ENCODE peak calls at places on chromosomes 4 and X, in seven cellular contexts. One of them, this sample, is unnamed.

GRCh38 chrX:154749856-154750255 is 1.0 kb downstream of the GAB3 start:
- DNase-seq in tibial nerve: no peak
- DNase-seq in prostate gland: no peak
- DNase-seq in foreskin keratinocyte: no peak
- DNase-seq in suprapubic skin: no peak
- DNase-seq in AG04450: no peak
- DNase-seq in PC-9: no peak
- DNase-seq in this sample: no peak

GRCh38 chr4:14000091-14000814 is 372.7 kb upstream of the BOD1L1 start:
- DNase-seq in AG04450: no peak
- DNase-seq in suprapubic skin: no peak
- DNase-seq in PC-9: no peak
- DNase-seq in prostate gland: no peak
- DNase-seq in foreskin keratinocyte: peak
- DNase-seq in tibial nerve: no peak
- DNase-seq in this sample: no peak

GRCh38 chrX:154733072-154733425 is 17.8 kb downstream of the GAB3 start:
- DNase-seq in AG04450: no peak
- DNase-seq in suprapubic skin: no peak
- DNase-seq in tibial nerve: no peak
- DNase-seq in PC-9: no peak
- DNase-seq in foreskin keratinocyte: no peak
- DNase-seq in prostate gland: no peak
- DNase-seq in this sample: no peak

GRCh38 chr4:40251366-40251765 is 54.5 kb downstream of the RHOH start:
- DNase-seq in prostate gland: no peak
- DNase-seq in AG04450: no peak
- DNase-seq in PC-9: peak
- DNase-seq in suprapubic skin: no peak
- DNase-seq in tibial nerve: no peak
- DNase-seq in foreskin keratinocyte: peak
- DNase-seq in this sample: no peak

GRCh38 chrX:53681661-53682060 is 4.9 kb downstream of the HUWE1 start:
- DNase-seq in tibial nerve: no peak
- DNase-seq in prostate gland: no peak
- DNase-seq in PC-9: no peak
- DNase-seq in suprapubic skin: no peak
- DNase-seq in AG04450: no peak
- DNase-seq in foreskin keratinocyte: peak
- DNase-seq in this sample: no peak

GRCh38 chrX:45056428-45057145 is 144.1 kb downstream of the DIPK2B start:
- DNase-seq in PC-9: no peak
- DNase-seq in prostate gland: no peak
- DNase-seq in suprapubic skin: no peak
- DNase-seq in tibial nerve: no peak
- DNase-seq in AG04450: no peak
- DNase-seq in foreskin keratinocyte: no peak
- DNase-seq in this sample: no peak

GRCh38 chr4:78652282-78652876 is 100.8 kb downstream of the ANXA3 start:
- DNase-seq in PC-9: no peak
- DNase-seq in suprapubic skin: no peak
- DNase-seq in foreskin keratinocyte: no peak
- DNase-seq in tibial nerve: peak
- DNase-seq in prostate gland: peak
- DNase-seq in AG04450: no peak
- DNase-seq in this sample: no peak

GRCh38 chrX:102712967-102713677 is 874 bp downstream of the GPRASP2 start:
- DNase-seq in PC-9: peak
- DNase-seq in prostate gland: peak
- DNase-seq in foreskin keratinocyte: peak
- DNase-seq in suprapubic skin: peak
- DNase-seq in tibial nerve: peak
- DNase-seq in AG04450: no peak
- DNase-seq in this sample: no peak

GRCh38 chrX:26914232-26914631 is 548.9 kb downstream of the PPP4R3C start:
- DNase-seq in PC-9: no peak
- DNase-seq in prostate gland: no peak
- DNase-seq in suprapubic skin: no peak
- DNase-seq in AG04450: no peak
- DNase-seq in foreskin keratinocyte: no peak
- DNase-seq in tibial nerve: no peak
- DNase-seq in this sample: no peak

GRCh38 chrX:22652596-22652995 is 347.2 kb upstream of the DDX53 start:
- DNase-seq in PC-9: no peak
- DNase-seq in AG04450: peak
- DNase-seq in suprapubic skin: no peak
- DNase-seq in tibial nerve: no peak
- DNase-seq in prostate gland: no peak
- DNase-seq in foreskin keratinocyte: no peak
- DNase-seq in this sample: no peak

GRCh38 chr4:13988347-13989265 is 361.1 kb upstream of the BOD1L1 start:
- DNase-seq in tibial nerve: peak
- DNase-seq in AG04450: peak
- DNase-seq in prostate gland: no peak
- DNase-seq in PC-9: peak
- DNase-seq in foreskin keratinocyte: peak
- DNase-seq in suprapubic skin: peak
- DNase-seq in this sample: no peak

GRCh38 chrX:1451251-1451675 is 1.4 kb downstream of the ASMTL start:
- DNase-seq in suprapubic skin: peak
- DNase-seq in tibial nerve: no peak
- DNase-seq in prostate gland: no peak
- DNase-seq in foreskin keratinocyte: no peak
- DNase-seq in AG04450: no peak
- DNase-seq in PC-9: no peak
- DNase-seq in this sample: no peak

GRCh38 chrX:47749185-47749967 is 87.3 kb upstream of the ZNF81 start:
- DNase-seq in tibial nerve: no peak
- DNase-seq in PC-9: no peak
- DNase-seq in foreskin keratinocyte: no peak
- DNase-seq in suprapubic skin: no peak
- DNase-seq in AG04450: no peak
- DNase-seq in prostate gland: no peak
- DNase-seq in this sample: no peak

GRCh38 chrX:133880032-133880443 is 105.4 kb downstream of the GPC3 start:
- DNase-seq in PC-9: no peak
- DNase-seq in foreskin keratinocyte: no peak
- DNase-seq in tibial nerve: no peak
- DNase-seq in suprapubic skin: no peak
- DNase-seq in AG04450: no peak
- DNase-seq in prostate gland: no peak
- DNase-seq in this sample: no peak

GRCh38 chr4:11489449-11490083 is 60.9 kb upstream of the HS3ST1 start:
- DNase-seq in foreskin keratinocyte: no peak
- DNase-seq in PC-9: no peak
- DNase-seq in tibial nerve: no peak
- DNase-seq in suprapubic skin: no peak
- DNase-seq in prostate gland: no peak
- DNase-seq in AG04450: no peak
- DNase-seq in this sample: no peak

GRCh38 chr4:48899950-48900349 is 6.6 kb downstream of the OCIAD2 start:
- DNase-seq in PC-9: no peak
- DNase-seq in prostate gland: no peak
- DNase-seq in tibial nerve: no peak
- DNase-seq in AG04450: no peak
- DNase-seq in foreskin keratinocyte: no peak
- DNase-seq in suprapubic skin: no peak
- DNase-seq in this sample: no peak

GRCh38 chr4:109243871-109244270 is 58.6 kb downstream of the COL25A1 start:
- DNase-seq in tibial nerve: no peak
- DNase-seq in foreskin keratinocyte: no peak
- DNase-seq in suprapubic skin: no peak
- DNase-seq in PC-9: no peak
- DNase-seq in AG04450: no peak
- DNase-seq in prostate gland: no peak
- DNase-seq in this sample: no peak

GRCh38 chr4:54165438-54165837 is 63.7 kb upstream of the PDGFRA start:
- DNase-seq in foreskin keratinocyte: peak
- DNase-seq in tibial nerve: no peak
- DNase-seq in prostate gland: no peak
- DNase-seq in PC-9: peak
- DNase-seq in AG04450: peak
- DNase-seq in suprapubic skin: no peak
- DNase-seq in this sample: no peak

GRCh38 chr4:110139106-110139505 is 59.3 kb downstream of the ELOVL6 start:
- DNase-seq in tibial nerve: no peak
- DNase-seq in AG04450: no peak
- DNase-seq in suprapubic skin: no peak
- DNase-seq in prostate gland: no peak
- DNase-seq in foreskin keratinocyte: no peak
- DNase-seq in PC-9: no peak
- DNase-seq in this sample: no peak

GRCh38 chr4:67437974-67438713 is 107.2 kb downstream of the CENPC start:
- DNase-seq in PC-9: no peak
- DNase-seq in foreskin keratinocyte: peak
- DNase-seq in suprapubic skin: no peak
- DNase-seq in prostate gland: no peak
- DNase-seq in tibial nerve: no peak
- DNase-seq in AG04450: peak
- DNase-seq in this sample: no peak

GRCh38 chrX:85243155-85243554 is 424 bp downstream of the SATL1 start:
- DNase-seq in prostate gland: no peak
- DNase-seq in AG04450: no peak
- DNase-seq in suprapubic skin: no peak
- DNase-seq in tibial nerve: no peak
- DNase-seq in PC-9: no peak
- DNase-seq in foreskin keratinocyte: peak
- DNase-seq in this sample: no peak

GRCh38 chrX:77160301-77160700 is 286.9 kb upstream of the FGF16 start:
- DNase-seq in prostate gland: no peak
- DNase-seq in PC-9: no peak
- DNase-seq in tibial nerve: no peak
- DNase-seq in foreskin keratinocyte: no peak
- DNase-seq in AG04450: no peak
- DNase-seq in suprapubic skin: no peak
- DNase-seq in this sample: no peak

GRCh38 chr4:54099959-54100606 is at the start of gene GSX2:
- DNase-seq in suprapubic skin: peak
- DNase-seq in AG04450: no peak
- DNase-seq in prostate gland: no peak
- DNase-seq in tibial nerve: no peak
- DNase-seq in PC-9: no peak
- DNase-seq in foreskin keratinocyte: no peak
- DNase-seq in this sample: peak

GRCh38 chrX:108537005-108537404 is 97.4 kb downstream of the COL4A5 start:
- DNase-seq in suprapubic skin: no peak
- DNase-seq in prostate gland: peak
- DNase-seq in tibial nerve: peak
- DNase-seq in AG04450: no peak
- DNase-seq in PC-9: peak
- DNase-seq in foreskin keratinocyte: peak
- DNase-seq in this sample: peak
- TF ChIP-seq CTCF in suprapubic skin: peak
- TF ChIP-seq CTCF in prostate gland: peak
- TF ChIP-seq CTCF in tibial nerve: peak
- TF ChIP-seq CTCF in AG04450: peak
- TF ChIP-seq CTCF in PC-9: peak
- TF ChIP-seq CTCF in foreskin keratinocyte: peak
- TF ChIP-seq CTCF in this sample: peak

DNA sequence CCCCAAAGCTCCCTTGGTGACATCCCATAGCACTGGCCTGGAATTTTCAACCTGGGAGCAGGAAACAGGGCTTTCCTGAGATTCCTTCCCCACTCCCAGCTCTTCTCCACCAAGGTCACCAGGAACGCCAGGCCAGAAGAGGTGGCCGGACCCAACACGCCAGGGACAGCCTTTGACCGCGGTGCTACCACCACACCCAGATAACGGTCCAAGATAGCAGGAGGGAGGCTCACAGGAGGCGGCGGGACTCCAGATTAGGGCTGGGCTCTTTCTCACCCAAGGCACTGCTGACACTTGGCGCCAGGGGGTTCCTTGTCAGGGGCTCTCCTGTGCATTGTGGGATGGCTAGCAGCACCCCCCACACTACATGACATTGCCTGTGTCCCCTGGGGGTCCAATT is 22.9 kb downstream of the ZFYVE28 start:
- DNase-seq in foreskin keratinocyte: no peak
- DNase-seq in suprapubic skin: no peak
- DNase-seq in tibial nerve: no peak
- DNase-seq in PC-9: no peak
- DNase-seq in prostate gland: no peak
- DNase-seq in AG04450: no peak
- DNase-seq in this sample: no peak
- TF ChIP-seq CTCF in foreskin keratinocyte: no peak
- TF ChIP-seq CTCF in suprapubic skin: no peak
- TF ChIP-seq CTCF in tibial nerve: no peak
- TF ChIP-seq CTCF in PC-9: no peak
- TF ChIP-seq CTCF in prostate gland: no peak
- TF ChIP-seq CTCF in AG04450: no peak
- TF ChIP-seq CTCF in this sample: no peak

DNA sequence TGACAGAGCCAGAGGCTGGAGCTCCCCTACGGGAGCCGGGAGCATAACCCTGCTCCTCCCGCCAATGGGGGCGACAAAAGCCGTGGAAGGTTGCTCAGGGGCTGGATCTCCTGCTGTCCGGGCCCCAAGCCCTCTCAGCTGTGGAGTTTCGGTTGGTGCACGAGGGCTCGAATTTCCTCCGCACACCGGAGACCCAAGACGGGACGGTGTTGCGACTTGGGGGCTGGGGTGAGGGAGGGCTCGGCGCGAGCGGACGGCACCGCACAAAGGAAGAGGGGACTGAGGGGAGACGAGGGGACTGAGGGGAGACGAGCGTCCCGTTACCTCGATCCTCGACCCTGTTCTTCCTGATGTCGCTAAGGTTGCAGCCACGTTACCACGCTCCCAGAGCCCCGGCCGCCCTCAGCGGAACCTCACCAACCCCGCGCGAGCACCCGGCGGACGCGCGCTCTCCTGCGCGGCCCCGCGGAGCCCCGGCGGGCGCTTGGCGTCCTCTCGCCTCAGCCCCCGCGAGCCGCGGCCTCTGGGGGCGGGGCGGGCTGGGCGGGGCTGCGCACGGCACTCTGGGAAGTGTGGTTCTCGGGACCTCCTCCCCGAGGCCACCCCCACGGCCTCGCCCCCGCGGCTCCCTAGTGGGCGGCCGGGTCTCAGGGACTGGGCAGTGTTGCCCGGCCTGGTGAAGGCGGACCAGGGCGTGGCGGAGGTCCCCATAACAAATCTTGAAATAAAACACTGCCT is at the start of gene KLHL8:
- DNase-seq in prostate gland: peak
- DNase-seq in AG04450: peak
- DNase-seq in PC-9: peak
- DNase-seq in foreskin keratinocyte: peak
- DNase-seq in suprapubic skin: peak
- DNase-seq in tibial nerve: peak
- DNase-seq in this sample: peak
- TF ChIP-seq CTCF in prostate gland: no peak
- TF ChIP-seq CTCF in AG04450: peak
- TF ChIP-seq CTCF in PC-9: no peak
- TF ChIP-seq CTCF in foreskin keratinocyte: no peak
- TF ChIP-seq CTCF in suprapubic skin: no peak
- TF ChIP-seq CTCF in tibial nerve: no peak
- TF ChIP-seq CTCF in this sample: no peak

DNA sequence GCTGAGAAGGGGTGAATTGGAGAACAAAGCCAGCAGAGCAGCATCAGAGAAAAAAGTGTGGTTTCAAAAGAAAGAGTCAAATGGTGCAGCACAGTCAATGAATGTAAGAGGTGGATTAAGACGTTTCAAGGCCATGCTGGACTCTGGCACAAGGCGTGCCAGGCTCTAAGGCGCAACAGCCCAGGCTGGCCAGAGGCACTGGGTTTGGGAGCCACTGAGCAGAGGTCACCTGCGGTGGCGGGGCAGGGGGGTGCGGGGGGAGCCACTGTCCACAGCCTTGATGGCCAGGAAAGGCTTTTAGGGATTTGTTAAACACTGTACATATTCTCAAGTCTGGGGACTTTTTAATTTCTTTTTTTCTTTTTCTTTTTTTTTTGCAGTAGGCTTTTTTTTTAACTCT is 222.5 kb upstream of the FAT1 start:
- DNase-seq in prostate gland: no peak
- DNase-seq in tibial nerve: no peak
- DNase-seq in PC-9: no peak
- DNase-seq in suprapubic skin: no peak
- DNase-seq in foreskin keratinocyte: no peak
- DNase-seq in AG04450: no peak
- DNase-seq in this sample: no peak
- TF ChIP-seq CTCF in prostate gland: no peak
- TF ChIP-seq CTCF in tibial nerve: no peak
- TF ChIP-seq CTCF in PC-9: no peak
- TF ChIP-seq CTCF in suprapubic skin: no peak
- TF ChIP-seq CTCF in foreskin keratinocyte: no peak
- TF ChIP-seq CTCF in AG04450: no peak
- TF ChIP-seq CTCF in this sample: no peak

This sample was measured in GM10248.